ENCODE peak calls at places on chromosome 12, in eight cellular contexts. R, M, A, H, K, O, S and Y are unnamed samples.

GRCh38 chr12:90410962-90411361 is 544.0 kb downstream of the CCER1 start:
- DNase-seq in A (no peak), H (no peak), M (no peak), S (no peak), O (peak), K (no peak), R (no peak), Y (no peak)

GRCh38 chr12:12099102-12099501 is 28.4 kb downstream of the BCL2L14 start:
- DNase-seq in A (no peak), R (no peak), H (no peak), K (no peak), M (no peak), S (no peak), O (no peak), Y (peak)

GRCh38 chr12:109277255-109277898 is 31.7 kb downstream of the FOXN4 start:
- DNase-seq in A (no peak), H (no peak), R (no peak), O (no peak), M (no peak), K (no peak), S (no peak), Y (no peak)

GRCh38 chr12:124410354-124411175 is 115.7 kb downstream of the RFLNA start:
- DNase-seq in O (no peak), A (no peak), M (no peak), K (no peak), R (no peak), S (no peak), H (no peak), Y (no peak)

GRCh38 chr12:92431146-92431545 is 271.6 kb upstream of the PLEKHG7 start:
- DNase-seq in O (peak), H (no peak), S (no peak), M (no peak), R (no peak), A (no peak), K (no peak), Y (peak)

GRCh38 chr12:68113644-68114043 is 45.9 kb downstream of the IFNG start:
- DNase-seq in K (no peak), S (peak), A (no peak), R (no peak), H (no peak), M (no peak), O (no peak), Y (no peak)

GRCh38 chr12:93144109-93144508 is 215.0 kb upstream of the EEA1 start:
- DNase-seq in S (no peak), K (no peak), R (no peak), A (no peak), O (no peak), H (no peak), M (no peak), Y (no peak)

GRCh38 chr12:14601692-14602091 is 34.0 kb upstream of the PLBD1 start:
- DNase-seq in M (no peak), S (no peak), R (no peak), H (no peak), O (no peak), K (no peak), A (no peak), Y (no peak)

GRCh38 chr12:112261559-112261958 is 120.7 kb downstream of the HECTD4 start:
- DNase-seq in S (no peak), M (no peak), R (no peak), O (no peak), K (no peak), A (no peak), H (no peak), Y (no peak)

GRCh38 chr12:124496584-124496983 is 70.8 kb downstream of the NCOR2 start:
- DNase-seq in A (no peak), K (no peak), M (no peak), H (no peak), R (no peak), O (no peak), S (no peak), Y (no peak)

GRCh38 chr12:55847033-55847432 is 4.3 kb upstream of the MMP19 start:
- DNase-seq in H (peak), O (no peak), S (no peak), R (no peak), M (no peak), K (no peak), A (peak), Y (no peak)

GRCh38 chr12:6452245-6452731 is 446 bp downstream of the TAPBPL start:
- DNase-seq in H (no peak), S (no peak), K (peak), O (no peak), A (peak), R (peak), M (peak), Y (no peak)
- H3K4me3 ChIP-seq in H (peak), S (peak), K (peak), O (peak), A (peak), R (peak), M (peak), Y (peak)

DNA sequence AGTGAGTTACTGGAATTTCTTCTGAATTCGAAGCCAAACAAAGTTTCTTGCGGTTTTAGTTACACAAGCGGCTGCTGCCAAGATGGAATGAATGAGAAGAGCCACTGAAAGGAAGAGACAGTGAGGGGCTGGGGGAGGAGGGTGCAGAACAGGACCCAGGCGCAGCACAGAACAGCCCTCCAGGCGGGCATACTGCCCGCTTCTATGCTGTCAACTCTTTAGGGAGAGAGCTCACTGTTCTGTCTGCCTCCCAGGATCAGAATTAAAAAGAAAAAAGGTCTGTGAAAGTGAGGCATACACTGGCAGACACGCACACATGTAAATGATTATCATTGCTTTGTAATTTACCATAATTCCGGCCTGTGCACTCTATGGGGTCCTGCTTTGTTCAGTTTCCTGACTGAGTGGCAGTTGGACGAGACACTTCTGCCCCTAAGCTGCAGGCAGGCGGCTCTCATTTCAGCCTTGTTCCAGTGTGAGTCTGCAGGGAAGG is 231.6 kb downstream of the CACNA1C start:
- DNase-seq in O (no peak), A (no peak), M (no peak), R (no peak), H (peak), S (no peak), K (no peak), Y (no peak)
- H3K4me3 ChIP-seq in O (no peak), A (peak), M (no peak), R (no peak), H (peak), S (no peak), K (no peak), Y (no peak)

GRCh38 chr12:130932061-130932650 is 21.6 kb upstream of the ADGRD1 start:
- DNase-seq in R (no peak), K (no peak), M (no peak), S (no peak), H (peak), O (no peak), A (no peak), Y (no peak)
- H3K4me3 ChIP-seq in R (no peak), K (no peak), M (no peak), S (no peak), H (no peak), O (no peak), A (no peak), Y (no peak)

GRCh38 chr12:131799828-131800593 is 28.2 kb upstream of the MMP17 start:
- DNase-seq in K (no peak), O (no peak), M (no peak), S (no peak), H (no peak), R (no peak), A (no peak), Y (no peak)

GRCh38 chr12:131799195-131799594 is 29.0 kb upstream of the MMP17 start:
- DNase-seq in K (no peak), R (no peak), A (no peak), H (no peak), S (no peak), O (no peak), M (no peak), Y (no peak)

GRCh38 chr12:131800594-131801135 is 27.5 kb upstream of the MMP17 start:
- DNase-seq in H (no peak), S (no peak), A (no peak), M (no peak), R (no peak), K (no peak), O (no peak), Y (no peak)

GRCh38 chr12:131803995-131804521 is 24.1 kb upstream of the MMP17 start:
- DNase-seq in R (no peak), H (peak), S (no peak), M (no peak), O (no peak), A (no peak), K (no peak), Y (no peak)

GRCh38 chr12:131801254-131801866 is 26.8 kb upstream of the MMP17 start:
- DNase-seq in M (no peak), S (no peak), O (no peak), A (no peak), K (no peak), H (no peak), R (no peak), Y (no peak)
- H3K4me3 ChIP-seq in M (no peak), S (no peak), O (no peak), A (no peak), K (no peak), H (no peak), R (no peak), Y (no peak)

GRCh38 chr12:6954316-6954710 is 3.2 kb downstream of the PTPN6 start:
- DNase-seq in S (no peak), O (no peak), H (no peak), R (no peak), A (no peak), M (no peak), K (no peak), Y (no peak)

GRCh38 chr12:6954754-6955461 is 3.8 kb downstream of the PTPN6 start:
- DNase-seq in H (no peak), K (peak), M (peak), A (no peak), S (no peak), O (no peak), R (no peak), Y (no peak)

GRCh38 chr12:6957151-6957701 is 6.1 kb downstream of the PTPN6 start:
- DNase-seq in H (no peak), M (no peak), S (peak), K (no peak), O (no peak), R (no peak), A (no peak), Y (no peak)

GRCh38 chr12:6956332-6956727 is 5.2 kb downstream of the PTPN6 start:
- DNase-seq in S (no peak), M (no peak), A (no peak), H (no peak), R (no peak), O (peak), K (peak), Y (no peak)

DNA sequence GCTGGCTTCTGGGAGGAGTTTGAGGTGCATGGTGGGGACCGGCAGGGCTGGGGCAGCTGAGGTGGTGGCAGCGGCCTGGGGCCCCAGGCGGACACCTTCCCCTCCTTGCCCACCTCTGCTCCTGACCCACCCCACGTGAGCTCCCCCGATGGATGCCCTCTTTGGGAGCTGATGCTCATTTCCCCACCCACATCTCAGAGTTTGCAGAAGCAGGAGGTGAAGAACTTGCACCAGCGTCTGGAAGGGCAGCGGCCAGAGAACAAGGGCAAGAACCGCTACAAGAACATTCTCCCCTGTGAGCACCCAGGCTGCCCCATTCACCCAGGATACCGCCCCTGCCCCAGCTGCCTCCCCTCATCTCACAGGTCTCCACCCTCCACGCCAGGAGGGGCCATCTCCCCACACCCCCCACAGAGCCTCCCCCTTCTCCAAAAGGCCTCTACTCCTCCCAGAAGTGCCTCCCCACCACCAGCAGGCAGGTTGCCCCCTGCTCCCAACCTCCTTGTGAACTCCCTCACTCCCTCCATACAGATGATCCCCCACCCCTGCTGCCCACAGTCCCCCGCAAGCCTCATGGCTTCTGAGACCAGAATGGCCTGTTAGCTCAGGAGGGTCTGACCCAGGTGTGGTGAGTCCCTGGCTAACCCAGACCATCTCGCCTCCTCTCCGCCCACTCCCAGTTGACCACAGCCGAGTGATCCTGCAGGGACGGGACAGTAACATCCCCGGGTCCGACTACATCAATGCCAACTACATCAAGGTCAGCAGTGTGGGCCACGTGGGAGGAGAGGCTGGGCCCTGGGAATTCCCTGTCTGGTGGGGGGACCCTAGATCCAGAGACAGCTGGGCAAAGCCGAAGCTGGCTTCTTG is 4.5 kb downstream of the PTPN6 start:
- DNase-seq in S (no peak), M (no peak), O (no peak), A (no peak), H (no peak), K (peak), R (no peak), Y (no peak)
- H3K4me3 ChIP-seq in S (peak), M (no peak), O (no peak), A (no peak), H (no peak), K (no peak), R (no peak), Y (no peak)

DNA sequence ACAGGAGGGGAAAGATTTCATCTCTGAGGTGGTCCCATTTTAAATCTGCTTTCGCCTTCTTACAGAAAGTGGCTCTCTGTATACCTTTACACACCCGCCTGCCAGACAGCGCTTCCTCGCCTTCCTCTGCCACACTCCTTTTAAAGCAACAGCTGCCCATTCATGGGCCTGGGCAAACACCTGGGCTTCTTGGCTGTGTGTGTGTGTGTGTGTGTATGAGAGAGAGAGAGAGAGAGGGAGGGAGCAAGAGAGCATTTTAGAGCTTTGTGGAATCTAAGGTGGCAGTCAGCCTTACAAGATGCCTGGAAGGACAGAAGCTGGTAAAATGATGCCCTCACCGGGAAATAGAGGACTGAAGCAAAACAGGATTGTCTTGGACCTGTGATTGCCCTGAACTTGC is 20.0 kb downstream of the PTHLH start:
- DNase-seq in K (no peak), O (no peak), R (no peak), M (no peak), S (no peak), H (no peak), A (no peak), Y (no peak)
- H3K4me3 ChIP-seq in K (no peak), O (no peak), R (no peak), M (no peak), S (no peak), H (no peak), A (no peak), Y (no peak)

DNA sequence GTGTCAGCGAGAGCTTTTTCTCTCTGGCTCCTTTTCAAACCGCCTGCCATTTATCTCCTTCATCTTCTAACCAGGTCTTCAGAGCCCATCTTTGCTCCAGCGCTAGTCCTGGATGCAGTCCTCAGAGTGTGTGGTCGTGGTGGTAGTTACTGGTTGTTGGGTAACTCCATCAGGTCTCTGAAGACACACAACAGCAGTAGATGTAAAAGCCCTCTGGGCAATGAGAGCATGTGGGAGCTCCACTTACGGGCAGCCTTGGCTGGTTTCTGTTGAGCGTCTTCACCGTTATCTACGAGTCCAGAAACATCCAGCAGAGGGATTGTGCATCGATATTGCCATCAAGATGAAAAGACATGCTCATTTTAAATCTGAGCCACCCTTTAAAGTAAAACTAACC is 61.2 kb downstream of the FBXL14 start:
- DNase-seq in S (peak), O (no peak), M (no peak), H (peak), R (no peak), A (no peak), K (peak), Y (peak)
- H3K4me3 ChIP-seq in S (peak), O (no peak), M (no peak), H (peak), R (no peak), A (peak), K (no peak), Y (no peak)

DNA sequence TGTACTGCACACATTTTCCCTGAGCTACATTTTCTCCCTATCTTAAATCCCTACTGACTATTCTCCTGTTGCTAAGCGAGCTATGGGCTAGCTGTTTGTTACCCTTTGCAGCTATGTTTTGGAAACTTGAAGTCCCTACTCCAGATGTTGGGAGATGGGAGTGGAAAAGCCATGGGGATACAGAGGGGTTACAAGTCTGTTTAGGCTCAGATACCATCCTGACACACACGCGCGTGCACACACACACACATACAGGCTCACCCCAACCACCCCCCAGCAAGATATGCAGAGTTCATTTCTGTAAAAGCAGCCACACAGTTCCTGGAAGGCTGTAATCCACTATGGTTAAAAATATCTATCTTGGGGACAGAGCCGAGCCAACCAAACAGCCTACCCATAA is 15.8 kb downstream of the ATP5MC2 start:
- DNase-seq in A (no peak), H (peak), S (no peak), O (no peak), R (no peak), K (no peak), M (no peak), Y (no peak)
- H3K4me3 ChIP-seq in A (no peak), H (peak), S (no peak), O (no peak), R (no peak), K (no peak), M (no peak), Y (no peak)

GRCh38 chr12:102961488-102961801 is 4.0 kb downstream of the ASCL1 start:
- DNase-seq in A (no peak), H (no peak), M (no peak), R (no peak), S (no peak), K (no peak), O (no peak), Y (no peak)

GRCh38 chr12:102963796-102964195 is 6.3 kb downstream of the ASCL1 start:
- DNase-seq in M (no peak), R (no peak), O (no peak), S (no peak), H (no peak), A (no peak), K (no peak), Y (no peak)

GRCh38 chr12:102960766-102961487 is 3.5 kb downstream of the ASCL1 start:
- DNase-seq in H (no peak), A (no peak), S (no peak), K (no peak), R (no peak), O (no peak), M (no peak), Y (no peak)

GRCh38 chr12:102962986-102963385 is 5.5 kb downstream of the ASCL1 start:
- DNase-seq in R (no peak), O (no peak), H (no peak), A (no peak), M (no peak), S (no peak), K (no peak), Y (no peak)

GRCh38 chr12:102962532-102962931 is 5.1 kb downstream of the ASCL1 start:
- DNase-seq in R (no peak), M (no peak), A (no peak), H (no peak), K (no peak), S (no peak), O (no peak), Y (no peak)
- H3K4me3 ChIP-seq in R (no peak), M (no peak), A (no peak), H (no peak), K (no peak), S (no peak), O (no peak), Y (no peak)

DNA sequence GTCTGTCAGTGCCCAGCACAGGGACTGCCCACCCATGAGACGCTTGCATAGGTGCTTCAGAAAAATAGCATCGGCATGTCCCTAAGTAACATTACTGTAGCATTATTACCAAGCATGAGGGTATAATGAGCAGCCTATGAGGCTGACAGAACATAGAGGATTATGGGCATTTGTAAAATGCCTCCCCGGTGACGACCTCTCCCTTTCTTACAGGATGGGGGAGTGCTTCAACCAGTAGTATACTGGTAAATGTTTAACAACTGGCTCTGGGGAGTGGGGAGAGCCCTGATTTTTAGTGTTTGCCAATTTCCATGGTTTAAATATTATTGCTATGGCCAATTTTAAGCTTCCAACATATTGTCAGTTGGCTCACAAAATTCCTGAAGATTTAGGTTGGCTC is 104.5 kb downstream of the ETNK1 start:
- DNase-seq in K (no peak), S (no peak), R (no peak), H (no peak), A (no peak), M (no peak), O (no peak), Y (no peak)
- H3K4me3 ChIP-seq in K (no peak), S (no peak), R (no peak), H (peak), A (no peak), M (no peak), O (no peak), Y (no peak)